ENCODE peak calls at places on chromosomes 11 and 22, in ten cellular contexts. One of them, this sample, is unnamed.

GRCh38 chr11:65791719-65792213 is 4.9 kb downstream of the OVOL1 start:
- DNase-seq in cardiac fibroblast: no peak
- DNase-seq in fibroblast of villous mesenchyme: no peak
- DNase-seq in A549: no peak
- DNase-seq in mammary epithelial cell: peak; percentile 46
- DNase-seq in thoracic aorta: no peak
- DNase-seq in body of pancreas: no peak
- DNase-seq in BJ: no peak
- DNase-seq in upper lobe of right lung: peak; percentile 82
- DNase-seq in psoas muscle: no peak
- DNase-seq in this sample: no peak

GRCh38 chr11:15865212-15865987 is 490.9 kb downstream of the SOX6 start:
- DNase-seq in cardiac fibroblast: peak; percentile 56
- DNase-seq in fibroblast of villous mesenchyme: no peak
- DNase-seq in A549: no peak
- DNase-seq in mammary epithelial cell: peak; percentile 72
- DNase-seq in thoracic aorta: no peak
- DNase-seq in body of pancreas: no peak
- DNase-seq in BJ: no peak
- DNase-seq in upper lobe of right lung: no peak
- DNase-seq in psoas muscle: no peak
- DNase-seq in this sample: no peak

GRCh38 chr11:22371188-22371587 is 33.0 kb downstream of the SLC17A6 start:
- DNase-seq in cardiac fibroblast: no peak
- DNase-seq in fibroblast of villous mesenchyme: no peak
- DNase-seq in A549: no peak
- DNase-seq in mammary epithelial cell: no peak
- DNase-seq in thoracic aorta: no peak
- DNase-seq in body of pancreas: no peak
- DNase-seq in BJ: no peak
- DNase-seq in upper lobe of right lung: no peak
- DNase-seq in psoas muscle: no peak
- DNase-seq in this sample: no peak

GRCh38 chr11:47148903-47149535 is 27.7 kb downstream of the ARFGAP2 start:
- DNase-seq in cardiac fibroblast: no peak
- DNase-seq in fibroblast of villous mesenchyme: peak; percentile 18
- DNase-seq in A549: no peak
- DNase-seq in mammary epithelial cell: no peak
- DNase-seq in thoracic aorta: no peak
- DNase-seq in body of pancreas: peak; percentile 92
- DNase-seq in BJ: no peak
- DNase-seq in upper lobe of right lung: no peak
- DNase-seq in psoas muscle: no peak
- DNase-seq in this sample: no peak

GRCh38 chr11:17381156-17381555 is 7.3 kb downstream of the KCNJ11 start:
- DNase-seq in cardiac fibroblast: peak; percentile 73
- DNase-seq in fibroblast of villous mesenchyme: no peak
- DNase-seq in A549: no peak
- DNase-seq in mammary epithelial cell: no peak
- DNase-seq in thoracic aorta: no peak
- DNase-seq in body of pancreas: no peak
- DNase-seq in BJ: no peak
- DNase-seq in upper lobe of right lung: no peak
- DNase-seq in psoas muscle: no peak
- DNase-seq in this sample: no peak

GRCh38 chr11:114166389-114166788 is 106.9 kb downstream of the ZBTB16 start:
- DNase-seq in cardiac fibroblast: peak; percentile 35
- DNase-seq in fibroblast of villous mesenchyme: no peak
- DNase-seq in A549: no peak
- DNase-seq in mammary epithelial cell: no peak
- DNase-seq in thoracic aorta: no peak
- DNase-seq in body of pancreas: no peak
- DNase-seq in BJ: no peak
- DNase-seq in upper lobe of right lung: no peak
- DNase-seq in psoas muscle: no peak
- DNase-seq in this sample: no peak

GRCh38 chr22:35717572-35717971 is at the start of gene APOL5:
- DNase-seq in cardiac fibroblast: no peak
- DNase-seq in fibroblast of villous mesenchyme: no peak
- DNase-seq in A549: no peak
- DNase-seq in mammary epithelial cell: no peak
- DNase-seq in thoracic aorta: no peak
- DNase-seq in body of pancreas: no peak
- DNase-seq in BJ: no peak
- DNase-seq in upper lobe of right lung: no peak
- DNase-seq in psoas muscle: no peak
- DNase-seq in this sample: no peak

GRCh38 chr11:105689636-105690035 is 79.8 kb downstream of the GRIA4 start:
- DNase-seq in cardiac fibroblast: no peak
- DNase-seq in fibroblast of villous mesenchyme: no peak
- DNase-seq in A549: no peak
- DNase-seq in mammary epithelial cell: no peak
- DNase-seq in thoracic aorta: no peak
- DNase-seq in body of pancreas: no peak
- DNase-seq in BJ: no peak
- DNase-seq in upper lobe of right lung: no peak
- DNase-seq in psoas muscle: no peak
- DNase-seq in this sample: no peak

GRCh38 chr11:118921121-118921928 is 4.4 kb downstream of the BCL9L start:
- DNase-seq in cardiac fibroblast: peak; percentile 96
- DNase-seq in fibroblast of villous mesenchyme: peak; percentile 97
- DNase-seq in A549: peak; percentile 89
- DNase-seq in mammary epithelial cell: peak; percentile 85
- DNase-seq in thoracic aorta: no peak
- DNase-seq in body of pancreas: peak; percentile 78
- DNase-seq in BJ: no peak
- DNase-seq in upper lobe of right lung: peak; percentile 87
- DNase-seq in psoas muscle: peak; percentile 82
- DNase-seq in this sample: peak; percentile 80

DNA sequence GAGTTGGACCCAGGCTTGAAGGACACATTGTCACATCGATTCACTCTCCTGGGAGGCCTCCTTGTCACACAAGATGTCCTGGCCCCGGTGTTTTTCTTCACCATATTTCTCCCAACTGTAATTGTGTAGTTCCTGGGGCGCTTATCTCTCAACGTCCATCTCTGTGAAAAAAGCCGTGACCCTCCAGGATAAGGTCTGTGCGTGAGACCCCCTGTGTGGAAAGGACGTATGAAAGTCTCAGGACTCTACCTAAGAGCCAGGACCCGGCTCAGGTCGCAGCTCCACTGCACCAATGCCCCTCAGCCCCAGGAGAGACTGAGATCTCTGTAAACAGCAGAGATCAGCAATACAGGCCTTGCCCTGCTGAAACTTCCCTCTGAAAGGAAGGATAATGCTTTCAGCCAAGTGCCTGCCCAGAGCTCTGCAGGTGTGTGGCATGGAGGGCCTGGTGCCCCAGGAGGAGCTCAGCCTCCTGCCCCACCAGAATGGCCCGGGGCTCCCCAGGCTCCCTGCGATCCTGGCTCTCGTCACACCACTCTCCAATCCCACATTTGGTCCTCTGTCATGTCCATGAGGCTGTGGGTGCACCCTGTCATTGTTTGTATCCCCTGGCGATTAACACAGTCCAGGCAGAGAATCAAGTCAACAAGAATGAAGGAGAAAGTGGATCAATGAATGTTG is 119.2 kb upstream of the TMEM45B start:
- DNase-seq in cardiac fibroblast: no peak
- DNase-seq in fibroblast of villous mesenchyme: no peak
- DNase-seq in A549: no peak
- DNase-seq in mammary epithelial cell: no peak
- DNase-seq in thoracic aorta: no peak
- DNase-seq in body of pancreas: no peak
- DNase-seq in BJ: no peak
- DNase-seq in upper lobe of right lung: peak; percentile 29
- DNase-seq in psoas muscle: no peak
- DNase-seq in this sample: no peak
- H3K4me3 ChIP-seq in cardiac fibroblast: no peak overlapping the region
- H3K4me3 ChIP-seq in fibroblast of villous mesenchyme: no peak overlapping the region
- H3K4me3 ChIP-seq in A549: no peak overlapping the region
- H3K4me3 ChIP-seq in mammary epithelial cell: no peak overlapping the region
- H3K4me3 ChIP-seq in thoracic aorta: no peak overlapping the region
- H3K4me3 ChIP-seq in body of pancreas: no peak overlapping the region
- H3K4me3 ChIP-seq in BJ: no peak overlapping the region
- H3K4me3 ChIP-seq in upper lobe of right lung: no peak overlapping the region
- H3K4me3 ChIP-seq in psoas muscle: no peak overlapping the region
- H3K4me3 ChIP-seq in this sample: no peak overlapping the region

DNA sequence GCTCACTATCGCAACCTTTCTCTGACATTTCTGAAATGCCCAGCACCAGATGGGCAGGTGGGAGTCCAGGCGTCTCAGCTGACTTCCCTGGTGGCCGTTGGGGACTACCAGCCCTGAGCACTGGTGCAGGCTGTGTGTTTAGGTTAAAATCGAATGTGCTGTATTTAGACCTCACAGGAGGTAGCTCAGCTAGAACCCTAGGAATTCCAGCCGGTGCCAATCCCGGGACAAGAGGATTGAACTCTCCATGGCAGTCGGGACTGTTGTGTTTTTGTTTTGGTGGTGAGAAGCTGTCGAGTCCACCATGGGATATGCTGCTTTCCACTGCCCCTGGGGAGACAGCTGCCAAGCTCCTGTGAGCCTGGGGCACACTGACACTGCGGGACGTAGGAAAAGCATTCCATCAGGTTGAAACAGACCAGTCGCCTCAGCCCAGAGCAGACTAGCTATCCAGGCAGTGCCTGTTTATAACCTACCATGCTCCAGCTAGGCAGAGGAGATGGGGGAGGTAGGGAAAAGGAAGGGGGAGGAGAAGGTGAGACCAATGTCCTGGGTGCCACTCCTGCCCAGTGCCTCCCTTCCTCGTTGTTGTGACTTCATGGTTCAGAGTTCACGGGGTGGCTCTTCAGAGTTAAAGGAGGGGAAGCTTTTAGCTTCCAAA is 52.9 kb downstream of the MICAL2 start:
- DNase-seq in cardiac fibroblast: peak; percentile 55
- DNase-seq in fibroblast of villous mesenchyme: peak; percentile 74
- DNase-seq in A549: peak; percentile 21
- DNase-seq in mammary epithelial cell: peak; percentile 86
- DNase-seq in thoracic aorta: peak; percentile 51
- DNase-seq in body of pancreas: no peak
- DNase-seq in BJ: peak; percentile 71
- DNase-seq in upper lobe of right lung: peak; percentile 55
- DNase-seq in psoas muscle: no peak
- DNase-seq in this sample: no peak
- H3K4me3 ChIP-seq in cardiac fibroblast: no peak overlapping the region
- H3K4me3 ChIP-seq in fibroblast of villous mesenchyme: no peak overlapping the region
- H3K4me3 ChIP-seq in A549: no peak overlapping the region
- H3K4me3 ChIP-seq in mammary epithelial cell: no peak overlapping the region
- H3K4me3 ChIP-seq in thoracic aorta: peak overlapping the region; percentile 13
- H3K4me3 ChIP-seq in body of pancreas: no peak overlapping the region
- H3K4me3 ChIP-seq in BJ: no peak overlapping the region
- H3K4me3 ChIP-seq in upper lobe of right lung: no peak overlapping the region
- H3K4me3 ChIP-seq in psoas muscle: no peak overlapping the region
- H3K4me3 ChIP-seq in this sample: no peak overlapping the region

GRCh38 chr22:37697540-37697835 is 640 bp downstream of the TRIOBP start:
- DNase-seq in cardiac fibroblast: no peak
- DNase-seq in fibroblast of villous mesenchyme: no peak
- DNase-seq in A549: no peak
- DNase-seq in mammary epithelial cell: no peak
- DNase-seq in thoracic aorta: no peak
- DNase-seq in body of pancreas: no peak
- DNase-seq in BJ: no peak
- DNase-seq in upper lobe of right lung: no peak
- DNase-seq in psoas muscle: no peak
- DNase-seq in this sample: no peak

GRCh38 chr22:37705205-37705604 is 8.4 kb downstream of the TRIOBP start:
- DNase-seq in cardiac fibroblast: no peak
- DNase-seq in fibroblast of villous mesenchyme: no peak
- DNase-seq in A549: no peak
- DNase-seq in mammary epithelial cell: no peak
- DNase-seq in thoracic aorta: no peak
- DNase-seq in body of pancreas: no peak
- DNase-seq in BJ: no peak
- DNase-seq in upper lobe of right lung: no peak
- DNase-seq in psoas muscle: no peak
- DNase-seq in this sample: no peak

GRCh38 chr22:37704645-37705044 is 7.8 kb downstream of the TRIOBP start:
- DNase-seq in cardiac fibroblast: no peak
- DNase-seq in fibroblast of villous mesenchyme: no peak
- DNase-seq in A549: no peak
- DNase-seq in mammary epithelial cell: no peak
- DNase-seq in thoracic aorta: no peak
- DNase-seq in body of pancreas: no peak
- DNase-seq in BJ: no peak
- DNase-seq in upper lobe of right lung: no peak
- DNase-seq in psoas muscle: no peak
- DNase-seq in this sample: no peak

GRCh38 chr22:37703906-37704305 is 7.1 kb downstream of the TRIOBP start:
- DNase-seq in cardiac fibroblast: peak; percentile 13
- DNase-seq in fibroblast of villous mesenchyme: no peak
- DNase-seq in A549: no peak
- DNase-seq in mammary epithelial cell: no peak
- DNase-seq in thoracic aorta: no peak
- DNase-seq in body of pancreas: no peak
- DNase-seq in BJ: no peak
- DNase-seq in upper lobe of right lung: no peak
- DNase-seq in psoas muscle: no peak
- DNase-seq in this sample: no peak

DNA sequence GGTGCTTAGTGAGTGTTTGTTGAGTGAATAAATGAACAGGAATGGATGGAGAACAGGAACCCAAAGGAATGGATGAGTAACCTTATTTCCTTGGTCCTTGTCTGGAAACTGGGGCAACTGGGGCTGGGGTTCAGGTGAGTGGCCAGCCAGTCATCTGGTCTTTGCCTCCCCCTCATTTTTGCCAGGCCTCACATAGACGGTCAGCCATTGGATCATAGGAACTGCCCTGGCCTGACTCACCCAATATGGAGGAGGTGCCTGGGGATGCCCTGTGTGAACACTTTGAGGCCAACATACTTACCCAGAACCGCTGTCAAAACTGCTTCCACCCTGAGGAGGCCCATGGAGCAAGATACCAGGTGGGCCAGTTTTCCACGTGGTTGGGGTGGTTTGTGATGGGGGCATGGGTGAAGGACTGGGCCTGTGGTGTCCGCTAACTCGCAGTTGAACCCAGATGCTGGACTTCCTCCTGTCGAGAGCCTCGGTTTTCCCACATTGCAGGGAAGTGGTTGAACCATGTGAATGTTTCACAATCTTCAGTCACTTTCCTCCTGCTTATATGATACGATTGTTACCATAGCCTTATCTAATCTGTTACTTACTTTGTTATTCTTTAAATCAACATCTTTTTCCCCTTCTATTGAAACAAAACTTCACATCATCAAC is 4.4 kb downstream of the TRIOBP start:
- DNase-seq in cardiac fibroblast: peak; percentile 22
- DNase-seq in fibroblast of villous mesenchyme: peak; percentile 27
- DNase-seq in A549: no peak
- DNase-seq in mammary epithelial cell: no peak
- DNase-seq in thoracic aorta: no peak
- DNase-seq in body of pancreas: no peak
- DNase-seq in BJ: no peak
- DNase-seq in upper lobe of right lung: no peak
- DNase-seq in psoas muscle: no peak
- DNase-seq in this sample: no peak
- H3K4me3 ChIP-seq in cardiac fibroblast: no peak overlapping the region
- H3K4me3 ChIP-seq in fibroblast of villous mesenchyme: no peak overlapping the region
- H3K4me3 ChIP-seq in A549: no peak overlapping the region
- H3K4me3 ChIP-seq in mammary epithelial cell: no peak overlapping the region
- H3K4me3 ChIP-seq in thoracic aorta: no peak overlapping the region
- H3K4me3 ChIP-seq in body of pancreas: no peak overlapping the region
- H3K4me3 ChIP-seq in BJ: no peak overlapping the region
- H3K4me3 ChIP-seq in upper lobe of right lung: no peak overlapping the region
- H3K4me3 ChIP-seq in psoas muscle: no peak overlapping the region
- H3K4me3 ChIP-seq in this sample: no peak overlapping the region

GRCh38 chr11:62603072-62603408 is 1.4 kb upstream of the MTA2 start:
- DNase-seq in cardiac fibroblast: no peak
- DNase-seq in fibroblast of villous mesenchyme: no peak
- DNase-seq in A549: no peak
- DNase-seq in mammary epithelial cell: no peak
- DNase-seq in thoracic aorta: no peak
- DNase-seq in body of pancreas: no peak
- DNase-seq in BJ: no peak
- DNase-seq in upper lobe of right lung: no peak
- DNase-seq in psoas muscle: no peak
- DNase-seq in this sample: no peak
- H3K4me3 ChIP-seq in cardiac fibroblast: peak overlapping the region; percentile 8
- H3K4me3 ChIP-seq in fibroblast of villous mesenchyme: peak overlapping the region; percentile 92
- H3K4me3 ChIP-seq in A549: no peak overlapping the region
- H3K4me3 ChIP-seq in mammary epithelial cell: no peak overlapping the region
- H3K4me3 ChIP-seq in thoracic aorta: peak overlapping the region; percentile 98
- H3K4me3 ChIP-seq in body of pancreas: no peak overlapping the region
- H3K4me3 ChIP-seq in BJ: no peak overlapping the region
- H3K4me3 ChIP-seq in upper lobe of right lung: peak overlapping the region; percentile 100
- H3K4me3 ChIP-seq in psoas muscle: peak overlapping the region; percentile 84
- H3K4me3 ChIP-seq in this sample: peak overlapping the region; percentile 96

This sample was measured in skeletal muscle cell.